ENCODE peak calls at places on chromosome 18, in six cellular contexts. P is AG04450, R is NCI-H226, O is colonic mucosa, I is GM13976, S is thoracic aorta. T is an unnamed sample.

GRCh38 chr18:47109049-47109448 is 41.3 kb downstream of the HDHD2 start:
- DNase-seq in I (no peak), R (no peak), S (no peak), P (no peak), O (no peak), T (no peak)

GRCh38 chr18:23499571-23499889 is 3.8 kb upstream of the RMC1 start:
- DNase-seq in O (no peak), P (no peak), S (no peak), I (no peak), R (no peak), T (no peak)

GRCh38 chr18:70991577-70991976 is 702.7 kb downstream of the SOCS6 start:
- DNase-seq in S (no peak), I (no peak), R (peak), O (no peak), P (peak), T (no peak)

GRCh38 chr18:74183110-74183509 is 34.8 kb downstream of the TIMM21 start:
- DNase-seq in I (no peak), P (no peak), R (no peak), O (no peak), S (no peak), T (peak)

GRCh38 chr18:40607741-40608140 is 1347.3 kb upstream of the PIK3C3 start:
- DNase-seq in S (no peak), O (no peak), I (no peak), R (no peak), P (no peak), T (no peak)

GRCh38 chr18:32368170-32368569 is 102.5 kb downstream of the GAREM1 start:
- DNase-seq in S (no peak), O (no peak), I (no peak), R (no peak), P (no peak), T (no peak)

GRCh38 chr18:11852048-11852341 is 782 bp downstream of the CHMP1B start:
- DNase-seq in P (no peak), O (no peak), I (no peak), R (no peak), S (no peak), T (no peak)

GRCh38 chr18:57915241-57915640 is 112.1 kb upstream of the ATP8B1 start:
- DNase-seq in S (no peak), I (no peak), P (peak), R (no peak), O (no peak), T (no peak)

GRCh38 chr18:9737814-9738160 is 29.7 kb downstream of the RAB31 start:
- DNase-seq in I (no peak), S (no peak), P (no peak), R (no peak), O (no peak), T (no peak)

GRCh38 chr18:28002841-28003240 is 174.1 kb downstream of the CDH2 start:
- DNase-seq in R (no peak), P (no peak), O (no peak), S (no peak), I (no peak), T (no peak)

GRCh38 chr18:57819671-57820460 is 16.8 kb upstream of the ATP8B1 start:
- DNase-seq in O (peak), R (peak), I (no peak), P (peak), S (peak), T (no peak)

GRCh38 chr18:25251127-25251526 is 100.8 kb downstream of the ZNF521 start:
- DNase-seq in I (no peak), S (no peak), R (no peak), O (no peak), P (no peak), T (no peak)

GRCh38 chr18:48123324-48123723 is 192.9 kb upstream of the SMAD2 start:
- DNase-seq in P (no peak), O (no peak), I (no peak), R (no peak), S (no peak), T (no peak)